ENCODE peak calls at places on chromosomes 12 and 14, in eight cellular contexts. One of them, this sample, is unnamed.

GRCh38 chr12:54299515-54300266 is 1.1 kb downstream of the NFE2 start:
- DNase-seq in T-helper 2 cell: no peak
- DNase-seq in NCI-H2107: no peak
- DNase-seq in renal cortical epithelial cell: no peak
- DNase-seq in fibroblast of the aortic adventitia: peak
- DNase-seq in heart left ventricle: no peak
- DNase-seq in SW 1271: no peak
- DNase-seq in activated CD4-positive, alpha-beta T cell treated with anti-CD3 and anti-CD28 coated beads, Interleukin-2, amount 10 ng/mL, durations not matched to agents 24 days and 14 days: no peak
- DNase-seq in this sample: no peak

GRCh38 chr14:60250318-60251035 is 1.5 kb downstream of the PPM1A start:
- DNase-seq in T-helper 2 cell: no peak
- DNase-seq in NCI-H2107: no peak
- DNase-seq in renal cortical epithelial cell: peak
- DNase-seq in fibroblast of the aortic adventitia: peak
- DNase-seq in heart left ventricle: no peak
- DNase-seq in SW 1271: no peak
- DNase-seq in activated CD4-positive, alpha-beta T cell treated with anti-CD3 and anti-CD28 coated beads, Interleukin-2, amount 10 ng/mL, durations not matched to agents 24 days and 14 days: no peak
- DNase-seq in this sample: no peak

GRCh38 chr14:53529519-53529918 is 376.4 kb upstream of the DDHD1 start:
- DNase-seq in T-helper 2 cell: no peak
- DNase-seq in NCI-H2107: no peak
- DNase-seq in renal cortical epithelial cell: no peak
- DNase-seq in fibroblast of the aortic adventitia: no peak
- DNase-seq in heart left ventricle: no peak
- DNase-seq in SW 1271: no peak
- DNase-seq in activated CD4-positive, alpha-beta T cell treated with anti-CD3 and anti-CD28 coated beads, Interleukin-2, amount 10 ng/mL, durations not matched to agents 24 days and 14 days: no peak
- DNase-seq in this sample: no peak

GRCh38 chr12:98983647-98984046 is 338.6 kb downstream of the APAF1 start:
- DNase-seq in T-helper 2 cell: no peak
- DNase-seq in NCI-H2107: no peak
- DNase-seq in renal cortical epithelial cell: no peak
- DNase-seq in fibroblast of the aortic adventitia: peak
- DNase-seq in heart left ventricle: no peak
- DNase-seq in SW 1271: no peak
- DNase-seq in activated CD4-positive, alpha-beta T cell treated with anti-CD3 and anti-CD28 coated beads, Interleukin-2, amount 10 ng/mL, durations not matched to agents 24 days and 14 days: no peak
- DNase-seq in this sample: no peak

GRCh38 chr12:66236969-66237368 is 48.0 kb downstream of the IRAK3 start:
- DNase-seq in T-helper 2 cell: no peak
- DNase-seq in NCI-H2107: no peak
- DNase-seq in renal cortical epithelial cell: no peak
- DNase-seq in fibroblast of the aortic adventitia: no peak
- DNase-seq in heart left ventricle: no peak
- DNase-seq in SW 1271: no peak
- DNase-seq in activated CD4-positive, alpha-beta T cell treated with anti-CD3 and anti-CD28 coated beads, Interleukin-2, amount 10 ng/mL, durations not matched to agents 24 days and 14 days: no peak
- DNase-seq in this sample: no peak

GRCh38 chr14:75880512-75880911 is 101.3 kb downstream of the TGFB3 start:
- DNase-seq in T-helper 2 cell: no peak
- DNase-seq in NCI-H2107: no peak
- DNase-seq in renal cortical epithelial cell: no peak
- DNase-seq in fibroblast of the aortic adventitia: no peak
- DNase-seq in heart left ventricle: no peak
- DNase-seq in SW 1271: no peak
- DNase-seq in activated CD4-positive, alpha-beta T cell treated with anti-CD3 and anti-CD28 coated beads, Interleukin-2, amount 10 ng/mL, durations not matched to agents 24 days and 14 days: no peak
- DNase-seq in this sample: no peak

GRCh38 chr12:52119398-52120254 is 40.1 kb downstream of the SMIM41 start:
- DNase-seq in T-helper 2 cell: no peak
- DNase-seq in NCI-H2107: peak
- DNase-seq in renal cortical epithelial cell: peak
- DNase-seq in fibroblast of the aortic adventitia: peak
- DNase-seq in heart left ventricle: no peak
- DNase-seq in SW 1271: no peak
- DNase-seq in activated CD4-positive, alpha-beta T cell treated with anti-CD3 and anti-CD28 coated beads, Interleukin-2, amount 10 ng/mL, durations not matched to agents 24 days and 14 days: peak
- DNase-seq in this sample: no peak

GRCh38 chr12:89117448-89118034 is 234.8 kb downstream of the DUSP6 start:
- DNase-seq in T-helper 2 cell: no peak
- DNase-seq in NCI-H2107: no peak
- DNase-seq in renal cortical epithelial cell: peak
- DNase-seq in fibroblast of the aortic adventitia: no peak
- DNase-seq in heart left ventricle: no peak
- DNase-seq in SW 1271: peak
- DNase-seq in activated CD4-positive, alpha-beta T cell treated with anti-CD3 and anti-CD28 coated beads, Interleukin-2, amount 10 ng/mL, durations not matched to agents 24 days and 14 days: no peak
- DNase-seq in this sample: peak

GRCh38 chr12:124750787-124751471 is 112.7 kb downstream of the SCARB1 start:
- DNase-seq in T-helper 2 cell: no peak
- DNase-seq in NCI-H2107: no peak
- DNase-seq in renal cortical epithelial cell: no peak
- DNase-seq in fibroblast of the aortic adventitia: no peak
- DNase-seq in heart left ventricle: no peak
- DNase-seq in SW 1271: peak
- DNase-seq in activated CD4-positive, alpha-beta T cell treated with anti-CD3 and anti-CD28 coated beads, Interleukin-2, amount 10 ng/mL, durations not matched to agents 24 days and 14 days: no peak
- DNase-seq in this sample: no peak

GRCh38 chr14:40374221-40374620 is 942.0 kb upstream of the FBXO33 start:
- DNase-seq in T-helper 2 cell: no peak
- DNase-seq in NCI-H2107: no peak
- DNase-seq in renal cortical epithelial cell: no peak
- DNase-seq in fibroblast of the aortic adventitia: no peak
- DNase-seq in heart left ventricle: no peak
- DNase-seq in SW 1271: no peak
- DNase-seq in activated CD4-positive, alpha-beta T cell treated with anti-CD3 and anti-CD28 coated beads, Interleukin-2, amount 10 ng/mL, durations not matched to agents 24 days and 14 days: no peak
- DNase-seq in this sample: no peak

GRCh38 chr14:88995437-88996198 is 171.2 kb downstream of the TTC8 start:
- DNase-seq in T-helper 2 cell: no peak
- DNase-seq in NCI-H2107: no peak
- DNase-seq in renal cortical epithelial cell: peak
- DNase-seq in fibroblast of the aortic adventitia: peak
- DNase-seq in heart left ventricle: no peak
- DNase-seq in SW 1271: no peak
- DNase-seq in activated CD4-positive, alpha-beta T cell treated with anti-CD3 and anti-CD28 coated beads, Interleukin-2, amount 10 ng/mL, durations not matched to agents 24 days and 14 days: no peak
- DNase-seq in this sample: no peak

GRCh38 chr12:104494137-104494815 is 37.5 kb downstream of the CHST11 start:
- DNase-seq in T-helper 2 cell: peak
- DNase-seq in NCI-H2107: no peak
- DNase-seq in renal cortical epithelial cell: no peak
- DNase-seq in fibroblast of the aortic adventitia: peak
- DNase-seq in heart left ventricle: peak
- DNase-seq in SW 1271: no peak
- DNase-seq in activated CD4-positive, alpha-beta T cell treated with anti-CD3 and anti-CD28 coated beads, Interleukin-2, amount 10 ng/mL, durations not matched to agents 24 days and 14 days: peak
- DNase-seq in this sample: no peak

GRCh38 chr12:9319842-9320173 is 111.6 kb upstream of the PZP start:
- DNase-seq in T-helper 2 cell: no peak
- DNase-seq in NCI-H2107: no peak
- DNase-seq in renal cortical epithelial cell: peak
- DNase-seq in fibroblast of the aortic adventitia: no peak
- DNase-seq in heart left ventricle: no peak
- DNase-seq in SW 1271: no peak
- DNase-seq in activated CD4-positive, alpha-beta T cell treated with anti-CD3 and anti-CD28 coated beads, Interleukin-2, amount 10 ng/mL, durations not matched to agents 24 days and 14 days: no peak
- DNase-seq in this sample: no peak

GRCh38 chr14:85531594-85532391 is 1.8 kb downstream of the FLRT2 start:
- DNase-seq in T-helper 2 cell: no peak
- DNase-seq in NCI-H2107: peak
- DNase-seq in renal cortical epithelial cell: no peak
- DNase-seq in fibroblast of the aortic adventitia: peak
- DNase-seq in heart left ventricle: peak
- DNase-seq in SW 1271: no peak
- DNase-seq in activated CD4-positive, alpha-beta T cell treated with anti-CD3 and anti-CD28 coated beads, Interleukin-2, amount 10 ng/mL, durations not matched to agents 24 days and 14 days: peak
- DNase-seq in this sample: no peak

GRCh38 chr12:78181544-78182162 is 351.0 kb downstream of the NAV3 start:
- DNase-seq in T-helper 2 cell: no peak
- DNase-seq in NCI-H2107: peak
- DNase-seq in renal cortical epithelial cell: peak
- DNase-seq in fibroblast of the aortic adventitia: peak
- DNase-seq in heart left ventricle: no peak
- DNase-seq in SW 1271: no peak
- DNase-seq in activated CD4-positive, alpha-beta T cell treated with anti-CD3 and anti-CD28 coated beads, Interleukin-2, amount 10 ng/mL, durations not matched to agents 24 days and 14 days: no peak
- DNase-seq in this sample: peak

GRCh38 chr12:39777465-39777864 is 157.9 kb upstream of the ABCD2 start:
- DNase-seq in T-helper 2 cell: no peak
- DNase-seq in NCI-H2107: no peak
- DNase-seq in renal cortical epithelial cell: no peak
- DNase-seq in fibroblast of the aortic adventitia: no peak
- DNase-seq in heart left ventricle: no peak
- DNase-seq in SW 1271: no peak
- DNase-seq in activated CD4-positive, alpha-beta T cell treated with anti-CD3 and anti-CD28 coated beads, Interleukin-2, amount 10 ng/mL, durations not matched to agents 24 days and 14 days: no peak
- DNase-seq in this sample: peak

GRCh38 chr12:124817076-124818000 is 46.3 kb downstream of the SCARB1 start:
- DNase-seq in T-helper 2 cell: no peak
- DNase-seq in NCI-H2107: no peak
- DNase-seq in renal cortical epithelial cell: no peak
- DNase-seq in fibroblast of the aortic adventitia: no peak
- DNase-seq in heart left ventricle: no peak
- DNase-seq in SW 1271: no peak
- DNase-seq in activated CD4-positive, alpha-beta T cell treated with anti-CD3 and anti-CD28 coated beads, Interleukin-2, amount 10 ng/mL, durations not matched to agents 24 days and 14 days: no peak
- DNase-seq in this sample: no peak

GRCh38 chr12:47820631-47821345 is 1.1 kb upstream of the HDAC7 start:
- DNase-seq in T-helper 2 cell: no peak
- DNase-seq in NCI-H2107: no peak
- DNase-seq in renal cortical epithelial cell: peak
- DNase-seq in fibroblast of the aortic adventitia: peak
- DNase-seq in heart left ventricle: peak
- DNase-seq in SW 1271: peak
- DNase-seq in activated CD4-positive, alpha-beta T cell treated with anti-CD3 and anti-CD28 coated beads, Interleukin-2, amount 10 ng/mL, durations not matched to agents 24 days and 14 days: no peak
- DNase-seq in this sample: no peak

GRCh38 chr14:100526057-100526456 is 61.2 kb downstream of the BEGAIN start:
- DNase-seq in T-helper 2 cell: no peak
- DNase-seq in NCI-H2107: no peak
- DNase-seq in renal cortical epithelial cell: no peak
- DNase-seq in fibroblast of the aortic adventitia: no peak
- DNase-seq in heart left ventricle: no peak
- DNase-seq in SW 1271: no peak
- DNase-seq in activated CD4-positive, alpha-beta T cell treated with anti-CD3 and anti-CD28 coated beads, Interleukin-2, amount 10 ng/mL, durations not matched to agents 24 days and 14 days: peak
- DNase-seq in this sample: no peak

GRCh38 chr14:68471029-68471963 is 321.6 kb downstream of the ZFP36L1 start:
- DNase-seq in T-helper 2 cell: no peak
- DNase-seq in NCI-H2107: no peak
- DNase-seq in renal cortical epithelial cell: no peak
- DNase-seq in fibroblast of the aortic adventitia: no peak
- DNase-seq in heart left ventricle: no peak
- DNase-seq in SW 1271: no peak
- DNase-seq in activated CD4-positive, alpha-beta T cell treated with anti-CD3 and anti-CD28 coated beads, Interleukin-2, amount 10 ng/mL, durations not matched to agents 24 days and 14 days: no peak
- DNase-seq in this sample: no peak

This sample was measured in LNCaP clone FGC.